ENCODE peak calls at places on chromosomes 11 and 22, in seven cellular contexts. One of them, this sample, is unnamed.

GRCh38 chr11:125502198-125502597 is 6.1 kb upstream of the FEZ1 start:
- DNase-seq in amniotic stem cell: no peak
- DNase-seq in adrenal gland: no peak
- DNase-seq in posterior vena cava: no peak
- DNase-seq in mesenchymal stem cell: no peak
- DNase-seq in B cell: no peak
- DNase-seq in SJSA1: no peak
- DNase-seq in this sample: no peak

GRCh38 chr11:114121744-114122504 is 62.4 kb downstream of the ZBTB16 start:
- DNase-seq in amniotic stem cell: no peak
- DNase-seq in adrenal gland: no peak
- DNase-seq in posterior vena cava: no peak
- DNase-seq in mesenchymal stem cell: no peak
- DNase-seq in B cell: no peak
- DNase-seq in SJSA1: no peak
- DNase-seq in this sample: no peak

GRCh38 chr11:118705111-118705741 is 25.8 kb upstream of the TREH start:
- DNase-seq in amniotic stem cell: no peak
- DNase-seq in adrenal gland: peak
- DNase-seq in posterior vena cava: no peak
- DNase-seq in mesenchymal stem cell: no peak
- DNase-seq in B cell: peak
- DNase-seq in SJSA1: no peak
- DNase-seq in this sample: no peak

GRCh38 chr22:42179616-42180015 is 49.0 kb upstream of the CYP2D6 start:
- DNase-seq in amniotic stem cell: peak
- DNase-seq in adrenal gland: no peak
- DNase-seq in posterior vena cava: no peak
- DNase-seq in mesenchymal stem cell: peak
- DNase-seq in B cell: no peak
- DNase-seq in SJSA1: no peak
- DNase-seq in this sample: no peak

GRCh38 chr11:16806791-16807190 is 68.3 kb downstream of the C11orf58 start:
- DNase-seq in amniotic stem cell: no peak
- DNase-seq in adrenal gland: no peak
- DNase-seq in posterior vena cava: peak
- DNase-seq in mesenchymal stem cell: no peak
- DNase-seq in B cell: no peak
- DNase-seq in SJSA1: no peak
- DNase-seq in this sample: no peak

GRCh38 chr11:125345706-125346561 is 150.1 kb downstream of the FEZ1 start:
- DNase-seq in amniotic stem cell: no peak
- DNase-seq in adrenal gland: peak
- DNase-seq in posterior vena cava: peak
- DNase-seq in mesenchymal stem cell: peak
- DNase-seq in B cell: no peak
- DNase-seq in SJSA1: no peak
- DNase-seq in this sample: peak

GRCh38 chr11:86644291-86644690 is 28.1 kb downstream of the ME3 start:
- DNase-seq in amniotic stem cell: no peak
- DNase-seq in adrenal gland: no peak
- DNase-seq in posterior vena cava: no peak
- DNase-seq in mesenchymal stem cell: peak
- DNase-seq in B cell: no peak
- DNase-seq in SJSA1: no peak
- DNase-seq in this sample: peak

GRCh38 chr11:58958500-58958899 is 19.2 kb downstream of the GLYATL1 start:
- DNase-seq in amniotic stem cell: no peak
- DNase-seq in adrenal gland: peak
- DNase-seq in posterior vena cava: no peak
- DNase-seq in mesenchymal stem cell: no peak
- DNase-seq in B cell: peak
- DNase-seq in SJSA1: no peak
- DNase-seq in this sample: peak

GRCh38 chr22:25212337-25212736 is 7.1 kb upstream of the CRYBB2 start:
- DNase-seq in amniotic stem cell: no peak
- DNase-seq in adrenal gland: no peak
- DNase-seq in posterior vena cava: no peak
- DNase-seq in mesenchymal stem cell: no peak
- DNase-seq in B cell: no peak
- DNase-seq in SJSA1: no peak
- DNase-seq in this sample: peak

GRCh38 chr11:128464878-128465277 is 122.5 kb downstream of the ETS1 start:
- DNase-seq in amniotic stem cell: no peak
- DNase-seq in adrenal gland: no peak
- DNase-seq in posterior vena cava: no peak
- DNase-seq in mesenchymal stem cell: no peak
- DNase-seq in B cell: no peak
- DNase-seq in SJSA1: no peak
- DNase-seq in this sample: no peak

GRCh38 chr11:20027546-20028014 is 132.7 kb downstream of the DBX1 start:
- DNase-seq in amniotic stem cell: no peak
- DNase-seq in adrenal gland: no peak
- DNase-seq in posterior vena cava: no peak
- DNase-seq in mesenchymal stem cell: no peak
- DNase-seq in B cell: no peak
- DNase-seq in SJSA1: no peak
- DNase-seq in this sample: no peak

GRCh38 chr22:21682385-21683175 is 16.8 kb downstream of the PPIL2 start:
- DNase-seq in amniotic stem cell: no peak
- DNase-seq in adrenal gland: no peak
- DNase-seq in posterior vena cava: no peak
- DNase-seq in mesenchymal stem cell: no peak
- DNase-seq in B cell: no peak
- DNase-seq in SJSA1: no peak
- DNase-seq in this sample: no peak

GRCh38 chr11:35029979-35030378 is 109.0 kb upstream of the CD44 start:
- DNase-seq in amniotic stem cell: peak
- DNase-seq in adrenal gland: peak
- DNase-seq in posterior vena cava: no peak
- DNase-seq in mesenchymal stem cell: peak
- DNase-seq in B cell: peak
- DNase-seq in SJSA1: peak
- DNase-seq in this sample: peak

GRCh38 chr11:66970808-66971442 is 4.2 kb upstream of the C11orf86 start:
- DNase-seq in amniotic stem cell: peak
- DNase-seq in adrenal gland: peak
- DNase-seq in posterior vena cava: no peak
- DNase-seq in mesenchymal stem cell: peak
- DNase-seq in B cell: no peak
- DNase-seq in SJSA1: peak
- DNase-seq in this sample: peak

GRCh38 chr11:116881153-116881552 is 43.7 kb upstream of the APOA1 start:
- DNase-seq in amniotic stem cell: no peak
- DNase-seq in adrenal gland: no peak
- DNase-seq in posterior vena cava: no peak
- DNase-seq in mesenchymal stem cell: no peak
- DNase-seq in B cell: no peak
- DNase-seq in SJSA1: no peak
- DNase-seq in this sample: no peak

GRCh38 chr11:109306322-109306721 is 115.7 kb upstream of the C11orf87 start:
- DNase-seq in amniotic stem cell: no peak
- DNase-seq in adrenal gland: no peak
- DNase-seq in posterior vena cava: no peak
- DNase-seq in mesenchymal stem cell: peak
- DNase-seq in B cell: no peak
- DNase-seq in SJSA1: no peak
- DNase-seq in this sample: no peak

GRCh38 chr11:32427935-32428664 is 7.2 kb downstream of the WT1 start:
- DNase-seq in amniotic stem cell: no peak
- DNase-seq in adrenal gland: no peak
- DNase-seq in posterior vena cava: no peak
- DNase-seq in mesenchymal stem cell: no peak
- DNase-seq in B cell: no peak
- DNase-seq in SJSA1: no peak
- DNase-seq in this sample: no peak

This sample was measured in dermis blood vessel endothelial cell.